ENCODE peak calls at places on chromosome 7, in eight cellular contexts. X is GM12891, O is tibial nerve, R is transverse colon, D is Peyer's patch, C is A549, U is H54, H is sigmoid colon. M is an unnamed sample.

GRCh38 chr7:8638076-8638475 is 204.7 kb downstream of the NXPH1 start:
- DNase-seq in H (no peak), D (no peak), R (peak; percentile 8), C (no peak), O (no peak), U (no peak), X (no peak), M (no peak)

GRCh38 chr7:1403844-1404404 is 55.3 kb downstream of the MICALL2 start:
- DNase-seq in R (no peak), H (no peak), D (no peak), C (no peak), O (no peak), U (peak; percentile 69), X (no peak), M (no peak)

GRCh38 chr7:141590666-141591065 is 39.5 kb downstream of the AGK start:
- DNase-seq in X (no peak), U (no peak), C (no peak), R (no peak), O (no peak), D (no peak), H (no peak), M (no peak)

GRCh38 chr7:84729284-84729683 is 457.6 kb downstream of the SEMA3D start:
- DNase-seq in R (no peak), D (no peak), O (no peak), U (no peak), H (no peak), C (no peak), X (no peak), M (no peak)

GRCh38 chr7:285731-286130 is 4.2 kb upstream of the FOXL3 start:
- DNase-seq in X (no peak), H (peak; percentile 47), D (peak; percentile 52), C (no peak), R (peak; percentile 42), U (no peak), O (no peak), M (no peak)

GRCh38 chr7:38929460-38930171 is 20.6 kb upstream of the VPS41 start:
- DNase-seq in C (no peak), D (no peak), X (no peak), H (no peak), R (no peak), U (no peak), O (no peak), M (no peak)

GRCh38 chr7:96120856-96121255 is 201.0 kb downstream of the SLC25A13 start:
- DNase-seq in O (no peak), U (no peak), R (no peak), H (no peak), X (no peak), D (no peak), C (no peak), M (no peak)

GRCh38 chr7:76329479-76329878 is 27.0 kb downstream of the HSPB1 start:
- DNase-seq in R (no peak), D (no peak), C (no peak), X (no peak), O (no peak), H (peak; percentile 53), U (no peak), M (no peak)

GRCh38 chr7:51426163-51426562 is 109.6 kb upstream of the COBL start:
- DNase-seq in U (no peak), R (no peak), D (no peak), C (no peak), O (no peak), X (no peak), H (no peak), M (no peak)

GRCh38 chr7:93016085-93016471 is 101.7 kb downstream of the SAMD9 start:
- DNase-seq in X (no peak), O (no peak), C (no peak), H (no peak), U (no peak), R (peak; percentile 38), D (peak; percentile 49), M (no peak)

GRCh38 chr7:12162420-12163113 is 48.5 kb upstream of the TMEM106B start:
- DNase-seq in X (no peak), O (no peak), D (no peak), C (peak; percentile 12), R (no peak), U (peak; percentile 22), H (no peak), M (no peak)

GRCh38 chr7:110841840-110842579 is 248.9 kb upstream of the LRRN3 start:
- DNase-seq in U (no peak), H (no peak), C (no peak), O (no peak), D (no peak), X (no peak), R (no peak), M (no peak)

GRCh38 chr7:85184599-85185354 is 2.1 kb downstream of the SEMA3D start:
- DNase-seq in X (no peak), U (no peak), R (peak; percentile 8), H (no peak), C (no peak), O (no peak), D (no peak), M (peak; percentile 15)

GRCh38 chr7:74289660-74290589 is 718 bp downstream of the CLIP2 start:
- DNase-seq in U (peak; percentile 71), D (peak; percentile 73), C (no peak), X (peak; percentile 41), H (peak; percentile 82), R (peak; percentile 66), O (no peak), M (peak; percentile 64)

GRCh38 chr7:99395616-99396327 is 12.6 kb downstream of the PDAP1 start:
- DNase-seq in R (no peak), H (no peak), C (no peak), O (no peak), X (no peak), D (no peak), U (no peak), M (no peak)

GRCh38 chr7:24123061-24123460 is 160.9 kb upstream of the NPY start:
- DNase-seq in R (no peak), D (no peak), O (no peak), X (no peak), U (no peak), C (no peak), H (no peak), M (no peak)

GRCh38 chr7:128836729-128837348 is 6.6 kb downstream of the FLNC start:
- DNase-seq in H (no peak), C (no peak), X (peak; percentile 12), O (no peak), D (no peak), U (no peak), R (no peak), M (no peak)

GRCh38 chr7:82051641-82052040 is 281.8 kb upstream of the HGF start:
- DNase-seq in D (no peak), O (no peak), U (no peak), H (no peak), C (no peak), R (no peak), X (no peak), M (no peak)

GRCh38 chr7:107933386-107934013 is 42.5 kb downstream of the DLD start:
- DNase-seq in H (no peak), C (no peak), D (no peak), U (no peak), R (no peak), X (no peak), O (no peak), M (no peak)

GRCh38 chr7:157017639-157018327 is 7.3 kb upstream of the MNX1 start:
- DNase-seq in C (no peak), R (no peak), X (no peak), O (no peak), D (peak; percentile 51), U (no peak), H (no peak), M (no peak)

GRCh38 chr7:20786421-20786778 is 286 bp downstream of the SP8 start:
- DNase-seq in C (no peak), D (no peak), O (no peak), H (no peak), X (no peak), R (no peak), U (no peak), M (no peak)

GRCh38 chr7:137879357-137880158 is 32.8 kb upstream of the DGKI start:
- DNase-seq in X (no peak), U (no peak), D (no peak), C (no peak), H (peak; percentile 72), O (no peak), R (no peak), M (no peak)

GRCh38 chr7:143396182-143396581 is 12.5 kb downstream of the EPHA1 start:
- DNase-seq in O (no peak), U (no peak), C (no peak), D (peak; percentile 40), R (no peak), H (no peak), X (no peak), M (no peak)

GRCh38 chr7:31096198-31096881 is 44.2 kb downstream of the ADCYAP1R1 start:
- DNase-seq in H (peak; percentile 55), O (no peak), X (no peak), C (no peak), D (peak; percentile 12), R (no peak), U (no peak), M (no peak)

GRCh38 chr7:149855368-149856305 is 17.5 kb downstream of the ZNF862 start:
- DNase-seq in X (no peak), H (peak; percentile 46), U (peak; percentile 88), D (no peak), O (no peak), R (no peak), C (no peak), M (peak; percentile 24)

GRCh38 chr7:32206987-32207386 is 136.8 kb upstream of the PDE1C start:
- DNase-seq in U (peak; percentile 18), X (no peak), C (peak; percentile 40), R (no peak), O (no peak), H (no peak), D (no peak), M (no peak)

GRCh38 chr7:21580073-21580521 is 37.3 kb downstream of the DNAH11 start:
- DNase-seq in D (no peak), X (no peak), O (no peak), H (no peak), C (no peak), R (no peak), U (no peak), M (no peak)

GRCh38 chr7:100705753-100706671 is at the start of gene POP7:
- DNase-seq in H (peak; percentile 100), O (peak; percentile 99), C (peak; percentile 91), U (peak; percentile 95), X (peak; percentile 97), R (peak; percentile 99), D (peak; percentile 99), M (peak; percentile 100)
- TF ChIP-seq POLR2A in H (peak; percentile 56), O (peak; percentile 22), C (peak; percentile 72), U (peak; percentile 68), X (peak; percentile 73), R (peak; percentile 77), D (peak; percentile 49), M (peak; percentile 38)

GRCh38 chr7:155431711-155432110 is 26.2 kb upstream of the EN2 start:
- DNase-seq in R (no peak), H (no peak), D (no peak), X (no peak), C (no peak), O (no peak), U (no peak), M (no peak)
- TF ChIP-seq POLR2A in R (no peak), H (no peak), D (no peak), X (no peak), C (no peak), O (no peak), U (no peak), M (no peak)

GRCh38 chr7:116671681-116672595 is at the start of gene MET:
- DNase-seq in X (peak; percentile 53), O (peak; percentile 38), D (peak; percentile 90), U (peak; percentile 76), C (peak; percentile 88), R (peak; percentile 86), H (peak; percentile 85), M (peak; percentile 30)
- TF ChIP-seq POLR2A in X (no peak), O (peak; percentile 40), D (peak; percentile 41), U (peak; percentile 62), C (peak; percentile 58), R (no peak), H (no peak), M (no peak)

GRCh38 chr7:67725437-67725836 is 728.8 kb downstream of the TYW1 start:
- DNase-seq in U (no peak), X (no peak), O (no peak), C (no peak), R (no peak), H (no peak), D (no peak), M (peak; percentile 78)
- TF ChIP-seq POLR2A in U (no peak), X (no peak), O (no peak), C (no peak), R (no peak), H (no peak), D (no peak), M (no peak)

M was measured in ovary.